ENCODE peak calls at places on chromosomes 16 and 17, in six cellular contexts. One of them, this sample, is unnamed.

GRCh38 chr16:11025120-11025531 is 80.8 kb downstream of the CLEC16A start:
- DNase-seq in foreskin fibroblast: no peak
- DNase-seq in dorsolateral prefrontal cortex: no peak
- DNase-seq in lower leg skin: no peak
- DNase-seq in psoas muscle: no peak
- DNase-seq in SK-N-SH: no peak
- DNase-seq in this sample: no peak

GRCh38 chr17:1712271-1712670 is 2.1 kb upstream of the TLCD2 start:
- DNase-seq in psoas muscle: peak
- DNase-seq in SK-N-SH: no peak
- DNase-seq in dorsolateral prefrontal cortex: no peak
- DNase-seq in lower leg skin: no peak
- DNase-seq in foreskin fibroblast: no peak
- DNase-seq in this sample: no peak

GRCh38 chr17:78130439-78131101 is at the start of gene TMC8:
- DNase-seq in foreskin fibroblast: no peak
- DNase-seq in lower leg skin: no peak
- DNase-seq in dorsolateral prefrontal cortex: no peak
- DNase-seq in psoas muscle: peak
- DNase-seq in SK-N-SH: peak
- DNase-seq in this sample: no peak

GRCh38 chr17:73455050-73455687 is 143.4 kb upstream of the CDC42EP4 start:
- DNase-seq in foreskin fibroblast: no peak
- DNase-seq in dorsolateral prefrontal cortex: peak
- DNase-seq in psoas muscle: no peak
- DNase-seq in lower leg skin: no peak
- DNase-seq in SK-N-SH: peak
- DNase-seq in this sample: no peak

GRCh38 chr16:8962393-8963009 is 1.2 kb downstream of the USP7 start:
- DNase-seq in lower leg skin: no peak
- DNase-seq in dorsolateral prefrontal cortex: no peak
- DNase-seq in foreskin fibroblast: peak
- DNase-seq in psoas muscle: peak
- DNase-seq in SK-N-SH: peak
- DNase-seq in this sample: peak

GRCh38 chr17:31497994-31498826 is 106.7 kb downstream of the RAB11FIP4 start:
- DNase-seq in SK-N-SH: no peak
- DNase-seq in lower leg skin: no peak
- DNase-seq in psoas muscle: peak
- DNase-seq in foreskin fibroblast: no peak
- DNase-seq in dorsolateral prefrontal cortex: no peak
- DNase-seq in this sample: no peak

GRCh38 chr16:58024347-58024672 is 1.2 kb upstream of the MMP15 start:
- DNase-seq in psoas muscle: no peak
- DNase-seq in foreskin fibroblast: no peak
- DNase-seq in SK-N-SH: no peak
- DNase-seq in dorsolateral prefrontal cortex: no peak
- DNase-seq in lower leg skin: no peak
- DNase-seq in this sample: no peak

GRCh38 chr17:17131876-17132275 is 74.3 kb downstream of the PLD6 start:
- DNase-seq in psoas muscle: peak
- DNase-seq in dorsolateral prefrontal cortex: no peak
- DNase-seq in SK-N-SH: no peak
- DNase-seq in foreskin fibroblast: no peak
- DNase-seq in lower leg skin: no peak
- DNase-seq in this sample: no peak

GRCh38 chr16:11402051-11402744 is 56.9 kb downstream of the RMI2 start:
- DNase-seq in SK-N-SH: peak
- DNase-seq in lower leg skin: no peak
- DNase-seq in dorsolateral prefrontal cortex: no peak
- DNase-seq in psoas muscle: no peak
- DNase-seq in foreskin fibroblast: no peak
- DNase-seq in this sample: no peak

GRCh38 chr16:1180772-1181714 is 28.1 kb downstream of the CACNA1H start:
- DNase-seq in dorsolateral prefrontal cortex: no peak
- DNase-seq in foreskin fibroblast: peak
- DNase-seq in SK-N-SH: no peak
- DNase-seq in lower leg skin: no peak
- DNase-seq in psoas muscle: peak
- DNase-seq in this sample: no peak

GRCh38 chr17:5783851-5784250 is 199.5 kb upstream of the NLRP1 start:
- DNase-seq in psoas muscle: no peak
- DNase-seq in lower leg skin: no peak
- DNase-seq in dorsolateral prefrontal cortex: no peak
- DNase-seq in foreskin fibroblast: no peak
- DNase-seq in SK-N-SH: no peak
- DNase-seq in this sample: peak

GRCh38 chr17:59856859-59857794 is 35.6 kb downstream of the TUBD1 start:
- DNase-seq in dorsolateral prefrontal cortex: no peak
- DNase-seq in SK-N-SH: no peak
- DNase-seq in foreskin fibroblast: no peak
- DNase-seq in psoas muscle: no peak
- DNase-seq in lower leg skin: no peak
- DNase-seq in this sample: peak

GRCh38 chr16:62573466-62573865 is 537.2 kb upstream of the CDH8 start:
- DNase-seq in lower leg skin: no peak
- DNase-seq in SK-N-SH: no peak
- DNase-seq in foreskin fibroblast: no peak
- DNase-seq in dorsolateral prefrontal cortex: no peak
- DNase-seq in psoas muscle: no peak
- DNase-seq in this sample: no peak

GRCh38 chr16:53792161-53792951 is 88.4 kb downstream of the FTO start:
- DNase-seq in foreskin fibroblast: no peak
- DNase-seq in SK-N-SH: no peak
- DNase-seq in psoas muscle: no peak
- DNase-seq in lower leg skin: no peak
- DNase-seq in dorsolateral prefrontal cortex: no peak
- DNase-seq in this sample: peak

GRCh38 chr16:29126057-29126494 is 141.2 kb downstream of the LAT start:
- DNase-seq in lower leg skin: no peak
- DNase-seq in SK-N-SH: no peak
- DNase-seq in psoas muscle: no peak
- DNase-seq in dorsolateral prefrontal cortex: no peak
- DNase-seq in foreskin fibroblast: no peak
- DNase-seq in this sample: no peak

GRCh38 chr16:88772871-88773811 is 11.9 kb downstream of the PIEZO1 start:
- DNase-seq in dorsolateral prefrontal cortex: peak
- DNase-seq in SK-N-SH: no peak
- DNase-seq in foreskin fibroblast: peak
- DNase-seq in lower leg skin: peak
- DNase-seq in psoas muscle: peak
- DNase-seq in this sample: peak

GRCh38 chr16:27217256-27217655 is 13.9 kb downstream of the KDM8 start:
- DNase-seq in foreskin fibroblast: peak
- DNase-seq in lower leg skin: no peak
- DNase-seq in dorsolateral prefrontal cortex: peak
- DNase-seq in psoas muscle: no peak
- DNase-seq in SK-N-SH: peak
- DNase-seq in this sample: no peak

GRCh38 chr16:3454093-3454492 is 10.6 kb downstream of the NAA60 start:
- DNase-seq in dorsolateral prefrontal cortex: no peak
- DNase-seq in foreskin fibroblast: peak
- DNase-seq in psoas muscle: no peak
- DNase-seq in lower leg skin: no peak
- DNase-seq in SK-N-SH: no peak
- DNase-seq in this sample: peak

GRCh38 chr17:41010421-41010820 is 1.5 kb upstream of the KRTAP3-1 start:
- DNase-seq in dorsolateral prefrontal cortex: no peak
- DNase-seq in foreskin fibroblast: no peak
- DNase-seq in SK-N-SH: no peak
- DNase-seq in psoas muscle: no peak
- DNase-seq in lower leg skin: no peak
- DNase-seq in this sample: no peak
- H3K4me3 ChIP-seq in dorsolateral prefrontal cortex: no peak
- H3K4me3 ChIP-seq in foreskin fibroblast: no peak
- H3K4me3 ChIP-seq in SK-N-SH: no peak
- H3K4me3 ChIP-seq in psoas muscle: no peak
- H3K4me3 ChIP-seq in lower leg skin: no peak
- H3K4me3 ChIP-seq in this sample: no peak

DNA sequence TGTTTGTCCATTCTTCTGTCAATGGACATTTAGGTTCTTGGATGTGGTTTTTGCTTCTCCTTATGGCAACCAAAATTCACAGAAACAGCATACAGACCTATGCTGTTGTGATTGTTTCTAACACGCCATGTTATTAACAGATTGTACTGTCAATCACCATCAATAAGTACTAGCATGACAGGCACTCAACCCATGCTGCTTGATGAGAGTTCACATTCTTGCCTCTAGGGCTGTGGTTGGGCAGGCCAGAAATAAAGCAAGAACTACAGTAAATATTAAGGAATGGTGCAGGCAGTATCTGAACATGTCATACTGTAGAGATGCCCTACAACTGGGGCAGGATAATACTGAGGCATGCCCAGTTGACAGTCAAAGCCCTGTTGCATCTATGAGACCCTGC is 171.2 kb upstream of the ZFHX3 start:
- DNase-seq in dorsolateral prefrontal cortex: no peak
- DNase-seq in psoas muscle: no peak
- DNase-seq in foreskin fibroblast: no peak
- DNase-seq in lower leg skin: no peak
- DNase-seq in SK-N-SH: no peak
- DNase-seq in this sample: no peak
- TF ChIP-seq CTCF in dorsolateral prefrontal cortex: no peak
- TF ChIP-seq CTCF in psoas muscle: no peak
- TF ChIP-seq CTCF in foreskin fibroblast: peak
- TF ChIP-seq CTCF in lower leg skin: no peak
- TF ChIP-seq CTCF in SK-N-SH: peak
- TF ChIP-seq CTCF in this sample: no peak

GRCh38 chr17:44952946-44953475 is 5.4 kb upstream of the KIF18B start:
- DNase-seq in lower leg skin: no peak
- DNase-seq in psoas muscle: no peak
- DNase-seq in SK-N-SH: no peak
- DNase-seq in dorsolateral prefrontal cortex: no peak
- DNase-seq in foreskin fibroblast: no peak
- DNase-seq in this sample: no peak

GRCh38 chr17:44942456-44942855 is 5.1 kb downstream of the KIF18B start:
- DNase-seq in foreskin fibroblast: no peak
- DNase-seq in psoas muscle: no peak
- DNase-seq in lower leg skin: no peak
- DNase-seq in dorsolateral prefrontal cortex: no peak
- DNase-seq in SK-N-SH: peak
- DNase-seq in this sample: no peak

GRCh38 chr17:44947461-44948314 is at the start of gene KIF18B:
- DNase-seq in lower leg skin: peak
- DNase-seq in dorsolateral prefrontal cortex: peak
- DNase-seq in psoas muscle: peak
- DNase-seq in SK-N-SH: peak
- DNase-seq in foreskin fibroblast: peak
- DNase-seq in this sample: peak

GRCh38 chr17:44948315-44948795 is 782 bp upstream of the KIF18B start:
- DNase-seq in foreskin fibroblast: no peak
- DNase-seq in SK-N-SH: no peak
- DNase-seq in dorsolateral prefrontal cortex: no peak
- DNase-seq in lower leg skin: no peak
- DNase-seq in psoas muscle: no peak
- DNase-seq in this sample: no peak
- H3K4me3 ChIP-seq in foreskin fibroblast: peak
- H3K4me3 ChIP-seq in SK-N-SH: peak
- H3K4me3 ChIP-seq in dorsolateral prefrontal cortex: peak
- H3K4me3 ChIP-seq in lower leg skin: peak
- H3K4me3 ChIP-seq in psoas muscle: peak
- H3K4me3 ChIP-seq in this sample: peak

GRCh38 chr17:15954222-15954621 is 9.3 kb downstream of the ADORA2B start:
- DNase-seq in foreskin fibroblast: peak
- DNase-seq in psoas muscle: no peak
- DNase-seq in lower leg skin: no peak
- DNase-seq in dorsolateral prefrontal cortex: no peak
- DNase-seq in SK-N-SH: no peak
- DNase-seq in this sample: peak
- TF ChIP-seq CTCF in foreskin fibroblast: no peak
- TF ChIP-seq CTCF in psoas muscle: no peak
- TF ChIP-seq CTCF in lower leg skin: no peak
- TF ChIP-seq CTCF in dorsolateral prefrontal cortex: no peak
- TF ChIP-seq CTCF in SK-N-SH: peak
- TF ChIP-seq CTCF in this sample: peak

GRCh38 chr17:56708220-56708567 is 114.7 kb downstream of the NOG start:
- DNase-seq in lower leg skin: no peak
- DNase-seq in foreskin fibroblast: no peak
- DNase-seq in psoas muscle: no peak
- DNase-seq in dorsolateral prefrontal cortex: no peak
- DNase-seq in SK-N-SH: no peak
- DNase-seq in this sample: no peak
- H3K4me3 ChIP-seq in lower leg skin: no peak
- H3K4me3 ChIP-seq in foreskin fibroblast: no peak
- H3K4me3 ChIP-seq in psoas muscle: no peak
- H3K4me3 ChIP-seq in dorsolateral prefrontal cortex: no peak
- H3K4me3 ChIP-seq in SK-N-SH: no peak
- H3K4me3 ChIP-seq in this sample: no peak